ENCODE peak calls at places on chromosomes 16 and 17, in eight cellular contexts. One of them, this sample, is unnamed.

GRCh38 chr17:38628441-38628840 is 22.7 kb upstream of the SRCIN1 start:
- DNase-seq in kidney glomerular epithelial cell: no peak
- DNase-seq in lower leg skin: no peak
- DNase-seq in adipocyte: no peak
- DNase-seq in EL: no peak
- DNase-seq in choroid plexus epithelial cell: peak; percentile 8
- DNase-seq in Caco-2: peak; percentile 81
- DNase-seq in SHP77: peak; percentile 15
- DNase-seq in this sample: no peak

GRCh38 chr16:57882797-57883196 is 80.5 kb upstream of the KIFC3 start:
- DNase-seq in Caco-2: no peak
- DNase-seq in choroid plexus epithelial cell: peak; percentile 46
- DNase-seq in lower leg skin: no peak
- DNase-seq in kidney glomerular epithelial cell: no peak
- DNase-seq in SHP77: no peak
- DNase-seq in EL: peak; percentile 49
- DNase-seq in adipocyte: peak; percentile 14
- DNase-seq in this sample: no peak

GRCh38 chr17:63295288-63295687 is 150.8 kb downstream of the CYB561 start:
- DNase-seq in adipocyte: peak; percentile 8
- DNase-seq in EL: no peak
- DNase-seq in Caco-2: no peak
- DNase-seq in kidney glomerular epithelial cell: peak; percentile 8
- DNase-seq in lower leg skin: no peak
- DNase-seq in choroid plexus epithelial cell: no peak
- DNase-seq in SHP77: no peak
- DNase-seq in this sample: no peak

GRCh38 chr16:86025706-86026105 is 126.7 kb downstream of the IRF8 start:
- DNase-seq in EL: no peak
- DNase-seq in Caco-2: peak; percentile 35
- DNase-seq in SHP77: no peak
- DNase-seq in kidney glomerular epithelial cell: no peak
- DNase-seq in choroid plexus epithelial cell: no peak
- DNase-seq in adipocyte: no peak
- DNase-seq in lower leg skin: no peak
- DNase-seq in this sample: no peak

GRCh38 chr17:47717261-47717697 is 15.8 kb upstream of the TBX21 start:
- DNase-seq in EL: no peak
- DNase-seq in SHP77: no peak
- DNase-seq in choroid plexus epithelial cell: no peak
- DNase-seq in kidney glomerular epithelial cell: no peak
- DNase-seq in lower leg skin: no peak
- DNase-seq in adipocyte: no peak
- DNase-seq in Caco-2: no peak
- DNase-seq in this sample: no peak

GRCh38 chr17:21676281-21677111 is 15.8 kb upstream of the KCNJ18 start:
- DNase-seq in adipocyte: no peak
- DNase-seq in EL: no peak
- DNase-seq in lower leg skin: no peak
- DNase-seq in SHP77: no peak
- DNase-seq in Caco-2: no peak
- DNase-seq in kidney glomerular epithelial cell: no peak
- DNase-seq in choroid plexus epithelial cell: no peak
- DNase-seq in this sample: no peak

GRCh38 chr17:2054740-2055493 is at the start of gene HIC1:
- DNase-seq in adipocyte: peak; percentile 94
- DNase-seq in lower leg skin: no peak
- DNase-seq in EL: peak; percentile 81
- DNase-seq in Caco-2: peak; percentile 65
- DNase-seq in choroid plexus epithelial cell: peak; percentile 82
- DNase-seq in kidney glomerular epithelial cell: peak; percentile 35
- DNase-seq in SHP77: no peak
- DNase-seq in this sample: no peak

GRCh38 chr17:81405382-81406005 is 10.2 kb downstream of the BAHCC1 start:
- DNase-seq in EL: no peak
- DNase-seq in choroid plexus epithelial cell: peak; percentile 51
- DNase-seq in kidney glomerular epithelial cell: no peak
- DNase-seq in lower leg skin: peak; percentile 77
- DNase-seq in Caco-2: no peak
- DNase-seq in SHP77: no peak
- DNase-seq in adipocyte: peak; percentile 61
- DNase-seq in this sample: no peak

GRCh38 chr16:58472827-58473226 is 27.1 kb upstream of the NDRG4 start:
- DNase-seq in Caco-2: no peak
- DNase-seq in kidney glomerular epithelial cell: no peak
- DNase-seq in lower leg skin: no peak
- DNase-seq in EL: no peak
- DNase-seq in adipocyte: no peak
- DNase-seq in choroid plexus epithelial cell: no peak
- DNase-seq in SHP77: no peak
- DNase-seq in this sample: no peak

GRCh38 chr16:70754874-70755600 is 45.9 kb downstream of the VAC14 start:
- DNase-seq in SHP77: no peak
- DNase-seq in adipocyte: no peak
- DNase-seq in choroid plexus epithelial cell: no peak
- DNase-seq in EL: no peak
- DNase-seq in kidney glomerular epithelial cell: no peak
- DNase-seq in lower leg skin: no peak
- DNase-seq in Caco-2: no peak
- DNase-seq in this sample: no peak

GRCh38 chr17:76993636-76994035 is 125.4 kb downstream of the MGAT5B start:
- DNase-seq in EL: no peak
- DNase-seq in adipocyte: no peak
- DNase-seq in SHP77: no peak
- DNase-seq in kidney glomerular epithelial cell: no peak
- DNase-seq in lower leg skin: no peak
- DNase-seq in Caco-2: no peak
- DNase-seq in choroid plexus epithelial cell: no peak
- DNase-seq in this sample: no peak

GRCh38 chr17:80264048-80264792 is 3.6 kb downstream of the RNF213 start:
- DNase-seq in SHP77: no peak
- DNase-seq in choroid plexus epithelial cell: no peak
- DNase-seq in lower leg skin: no peak
- DNase-seq in Caco-2: no peak
- DNase-seq in adipocyte: no peak
- DNase-seq in EL: no peak
- DNase-seq in kidney glomerular epithelial cell: no peak
- DNase-seq in this sample: no peak

GRCh38 chr16:2157480-2158261 is 2.1 kb downstream of the TRAF7 start:
- DNase-seq in EL: no peak
- DNase-seq in choroid plexus epithelial cell: no peak
- DNase-seq in SHP77: no peak
- DNase-seq in kidney glomerular epithelial cell: no peak
- DNase-seq in lower leg skin: no peak
- DNase-seq in Caco-2: no peak
- DNase-seq in adipocyte: no peak
- DNase-seq in this sample: no peak

GRCh38 chr17:82172461-82173160 is 40.0 kb downstream of the CCDC57 start:
- DNase-seq in choroid plexus epithelial cell: no peak
- DNase-seq in EL: no peak
- DNase-seq in lower leg skin: no peak
- DNase-seq in SHP77: no peak
- DNase-seq in Caco-2: no peak
- DNase-seq in adipocyte: no peak
- DNase-seq in kidney glomerular epithelial cell: no peak
- DNase-seq in this sample: no peak

GRCh38 chr16:31537362-31537921 is 9.7 kb downstream of the AHSP start:
- DNase-seq in adipocyte: no peak
- DNase-seq in EL: no peak
- DNase-seq in SHP77: no peak
- DNase-seq in kidney glomerular epithelial cell: no peak
- DNase-seq in lower leg skin: no peak
- DNase-seq in Caco-2: no peak
- DNase-seq in choroid plexus epithelial cell: no peak
- DNase-seq in this sample: no peak

GRCh38 chr17:80650751-80651173 is 106.1 kb downstream of the RPTOR start:
- DNase-seq in lower leg skin: no peak
- DNase-seq in kidney glomerular epithelial cell: no peak
- DNase-seq in SHP77: no peak
- DNase-seq in EL: no peak
- DNase-seq in choroid plexus epithelial cell: peak; percentile 23
- DNase-seq in Caco-2: no peak
- DNase-seq in adipocyte: no peak
- DNase-seq in this sample: no peak

GRCh38 chr16:47213761-47214440 is 70.2 kb upstream of the NETO2 start:
- DNase-seq in Caco-2: no peak
- DNase-seq in kidney glomerular epithelial cell: no peak
- DNase-seq in SHP77: no peak
- DNase-seq in adipocyte: no peak
- DNase-seq in choroid plexus epithelial cell: peak; percentile 49
- DNase-seq in EL: peak; percentile 10
- DNase-seq in lower leg skin: no peak
- DNase-seq in this sample: no peak

GRCh38 chr17:39573447-39574298 is 34.0 kb downstream of the NEUROD2 start:
- DNase-seq in kidney glomerular epithelial cell: peak; percentile 34
- DNase-seq in adipocyte: peak; percentile 85
- DNase-seq in choroid plexus epithelial cell: peak; percentile 58
- DNase-seq in SHP77: peak; percentile 47
- DNase-seq in Caco-2: peak; percentile 63
- DNase-seq in EL: peak; percentile 82
- DNase-seq in lower leg skin: peak; percentile 45
- DNase-seq in this sample: peak; percentile 57